ENCODE peak calls at places on chromosome 6, in seven cellular contexts. One of them, this sample, is unnamed.

GRCh38 chr6:134299236-134299635 is 18.7 kb downstream of the SGK1 start:
- DNase-seq in ureter: no peak
- DNase-seq in stimulated activated CD4-positive, alpha-beta T cell treated with anti-CD3 and anti-CD28 coated beads, Interleukin-15, amount 100 ng/mL, for 1 hour: no peak
- DNase-seq in amniotic stem cell: no peak
- DNase-seq in fibroblast of lung: peak; percentile 84
- DNase-seq in CD4-positive, alpha-beta memory T cell: no peak
- DNase-seq in GM13977: no peak
- DNase-seq in this sample: peak; percentile 53

GRCh38 chr6:56902551-56903464 is 52.1 kb upstream of the BEND6 start:
- DNase-seq in ureter: no peak
- DNase-seq in stimulated activated CD4-positive, alpha-beta T cell treated with anti-CD3 and anti-CD28 coated beads, Interleukin-15, amount 100 ng/mL, for 1 hour: no peak
- DNase-seq in amniotic stem cell: peak; percentile 31
- DNase-seq in fibroblast of lung: peak; percentile 82
- DNase-seq in CD4-positive, alpha-beta memory T cell: peak; percentile 18
- DNase-seq in GM13977: peak; percentile 20
- DNase-seq in this sample: peak; percentile 46

GRCh38 chr6:137417411-137417810 is 76.8 kb downstream of the OLIG3 start:
- DNase-seq in ureter: no peak
- DNase-seq in stimulated activated CD4-positive, alpha-beta T cell treated with anti-CD3 and anti-CD28 coated beads, Interleukin-15, amount 100 ng/mL, for 1 hour: no peak
- DNase-seq in amniotic stem cell: no peak
- DNase-seq in fibroblast of lung: peak; percentile 11
- DNase-seq in CD4-positive, alpha-beta memory T cell: no peak
- DNase-seq in GM13977: no peak
- DNase-seq in this sample: no peak

GRCh38 chr6:100663219-100663863 is 198.6 kb upstream of the SIM1 start:
- DNase-seq in ureter: no peak
- DNase-seq in stimulated activated CD4-positive, alpha-beta T cell treated with anti-CD3 and anti-CD28 coated beads, Interleukin-15, amount 100 ng/mL, for 1 hour: no peak
- DNase-seq in amniotic stem cell: peak; percentile 17
- DNase-seq in fibroblast of lung: peak; percentile 91
- DNase-seq in CD4-positive, alpha-beta memory T cell: no peak
- DNase-seq in GM13977: no peak
- DNase-seq in this sample: peak; percentile 88

GRCh38 chr6:136901212-136901784 is 20.8 kb upstream of the SLC35D3 start:
- DNase-seq in ureter: no peak
- DNase-seq in stimulated activated CD4-positive, alpha-beta T cell treated with anti-CD3 and anti-CD28 coated beads, Interleukin-15, amount 100 ng/mL, for 1 hour: no peak
- DNase-seq in amniotic stem cell: no peak
- DNase-seq in fibroblast of lung: no peak
- DNase-seq in CD4-positive, alpha-beta memory T cell: no peak
- DNase-seq in GM13977: no peak
- DNase-seq in this sample: no peak

GRCh38 chr6:71252407-71252806 is 36.2 kb upstream of the OGFRL1 start:
- DNase-seq in ureter: no peak
- DNase-seq in stimulated activated CD4-positive, alpha-beta T cell treated with anti-CD3 and anti-CD28 coated beads, Interleukin-15, amount 100 ng/mL, for 1 hour: no peak
- DNase-seq in amniotic stem cell: no peak
- DNase-seq in fibroblast of lung: no peak
- DNase-seq in CD4-positive, alpha-beta memory T cell: no peak
- DNase-seq in GM13977: no peak
- DNase-seq in this sample: no peak

GRCh38 chr6:113414511-113414910 is 442.6 kb upstream of the MARCKS start:
- DNase-seq in ureter: no peak
- DNase-seq in stimulated activated CD4-positive, alpha-beta T cell treated with anti-CD3 and anti-CD28 coated beads, Interleukin-15, amount 100 ng/mL, for 1 hour: no peak
- DNase-seq in amniotic stem cell: peak; percentile 82
- DNase-seq in fibroblast of lung: peak; percentile 82
- DNase-seq in CD4-positive, alpha-beta memory T cell: no peak
- DNase-seq in GM13977: no peak
- DNase-seq in this sample: peak; percentile 68

GRCh38 chr6:42390228-42390934 is 61.3 kb downstream of the TRERF1 start:
- DNase-seq in ureter: no peak
- DNase-seq in stimulated activated CD4-positive, alpha-beta T cell treated with anti-CD3 and anti-CD28 coated beads, Interleukin-15, amount 100 ng/mL, for 1 hour: no peak
- DNase-seq in amniotic stem cell: no peak
- DNase-seq in fibroblast of lung: no peak
- DNase-seq in CD4-positive, alpha-beta memory T cell: peak; percentile 78
- DNase-seq in GM13977: no peak
- DNase-seq in this sample: no peak

GRCh38 chr6:25436760-25437159 is 157.6 kb downstream of the CARMIL1 start:
- DNase-seq in ureter: no peak
- DNase-seq in stimulated activated CD4-positive, alpha-beta T cell treated with anti-CD3 and anti-CD28 coated beads, Interleukin-15, amount 100 ng/mL, for 1 hour: no peak
- DNase-seq in amniotic stem cell: no peak
- DNase-seq in fibroblast of lung: no peak
- DNase-seq in CD4-positive, alpha-beta memory T cell: no peak
- DNase-seq in GM13977: no peak
- DNase-seq in this sample: no peak

GRCh38 chr6:72624557-72625160 is 2.8 kb downstream of the KCNQ5 start:
- DNase-seq in ureter: no peak
- DNase-seq in stimulated activated CD4-positive, alpha-beta T cell treated with anti-CD3 and anti-CD28 coated beads, Interleukin-15, amount 100 ng/mL, for 1 hour: no peak
- DNase-seq in amniotic stem cell: no peak
- DNase-seq in fibroblast of lung: no peak
- DNase-seq in CD4-positive, alpha-beta memory T cell: peak; percentile 15
- DNase-seq in GM13977: no peak
- DNase-seq in this sample: peak; percentile 28

GRCh38 chr6:157020398-157021266 is 243.5 kb downstream of the ARID1B start:
- DNase-seq in ureter: peak; percentile 65
- DNase-seq in stimulated activated CD4-positive, alpha-beta T cell treated with anti-CD3 and anti-CD28 coated beads, Interleukin-15, amount 100 ng/mL, for 1 hour: no peak
- DNase-seq in amniotic stem cell: no peak
- DNase-seq in fibroblast of lung: peak; percentile 62
- DNase-seq in CD4-positive, alpha-beta memory T cell: peak; percentile 21
- DNase-seq in GM13977: peak; percentile 84
- DNase-seq in this sample: peak; percentile 79

GRCh38 chr6:124962617-124963415 is 579 bp downstream of the RNF217 start:
- DNase-seq in ureter: peak; percentile 66
- DNase-seq in stimulated activated CD4-positive, alpha-beta T cell treated with anti-CD3 and anti-CD28 coated beads, Interleukin-15, amount 100 ng/mL, for 1 hour: no peak
- DNase-seq in amniotic stem cell: no peak
- DNase-seq in fibroblast of lung: peak; percentile 52
- DNase-seq in CD4-positive, alpha-beta memory T cell: no peak
- DNase-seq in GM13977: peak; percentile 28
- DNase-seq in this sample: peak; percentile 64

GRCh38 chr6:109440325-109441068 is at the start of the genes PPIL6 and SMPD2:
- DNase-seq in ureter: peak; percentile 89
- DNase-seq in stimulated activated CD4-positive, alpha-beta T cell treated with anti-CD3 and anti-CD28 coated beads, Interleukin-15, amount 100 ng/mL, for 1 hour: peak; percentile 63
- DNase-seq in amniotic stem cell: peak; percentile 76
- DNase-seq in fibroblast of lung: peak; percentile 86
- DNase-seq in CD4-positive, alpha-beta memory T cell: peak; percentile 81
- DNase-seq in GM13977: peak; percentile 96
- DNase-seq in this sample: peak; percentile 90

GRCh38 chr6:44268095-44268628 is 2.1 kb upstream of the TMEM151B start:
- DNase-seq in ureter: no peak
- DNase-seq in stimulated activated CD4-positive, alpha-beta T cell treated with anti-CD3 and anti-CD28 coated beads, Interleukin-15, amount 100 ng/mL, for 1 hour: no peak
- DNase-seq in amniotic stem cell: no peak
- DNase-seq in fibroblast of lung: peak; percentile 17
- DNase-seq in CD4-positive, alpha-beta memory T cell: peak; percentile 65
- DNase-seq in GM13977: peak; percentile 74
- DNase-seq in this sample: peak; percentile 47

GRCh38 chr6:15308445-15309213 is 62.8 kb downstream of the JARID2 start:
- DNase-seq in ureter: no peak
- DNase-seq in stimulated activated CD4-positive, alpha-beta T cell treated with anti-CD3 and anti-CD28 coated beads, Interleukin-15, amount 100 ng/mL, for 1 hour: no peak
- DNase-seq in amniotic stem cell: no peak
- DNase-seq in fibroblast of lung: peak; percentile 76
- DNase-seq in CD4-positive, alpha-beta memory T cell: no peak
- DNase-seq in GM13977: no peak
- DNase-seq in this sample: peak; percentile 57

This sample was measured in mesenchymal stem cell.